ENCODE peak calls at places on chromosomes 7 and 10, in six cellular contexts. One of them, this sample, is unnamed.

GRCh38 chr7:2803342-2803692 is 40.8 kb downstream of the GNA12 start:
- DNase-seq in pancreas: no peak
- DNase-seq in CD4-positive, alpha-beta memory T cell: no peak
- DNase-seq in breast epithelium: no peak
- DNase-seq in CD8-positive, alpha-beta T cell: no peak
- DNase-seq in neuronal stem cell: no peak
- DNase-seq in this sample: no peak

GRCh38 chr7:23004247-23004520 is 9.7 kb downstream of the HYCC1 start:
- DNase-seq in pancreas: no peak
- DNase-seq in CD4-positive, alpha-beta memory T cell: no peak
- DNase-seq in breast epithelium: no peak
- DNase-seq in CD8-positive, alpha-beta T cell: no peak
- DNase-seq in neuronal stem cell: no peak
- DNase-seq in this sample: no peak

GRCh38 chr7:149027560-149028345 is 552 bp downstream of the PDIA4 start:
- DNase-seq in pancreas: no peak
- DNase-seq in CD4-positive, alpha-beta memory T cell: peak; percentile 5
- DNase-seq in breast epithelium: no peak
- DNase-seq in CD8-positive, alpha-beta T cell: no peak
- DNase-seq in neuronal stem cell: peak; percentile 6
- DNase-seq in this sample: no peak

GRCh38 chr7:126213876-126214275 is 1038.9 kb downstream of the GRM8 start:
- DNase-seq in pancreas: no peak
- DNase-seq in CD4-positive, alpha-beta memory T cell: no peak
- DNase-seq in breast epithelium: no peak
- DNase-seq in CD8-positive, alpha-beta T cell: no peak
- DNase-seq in neuronal stem cell: no peak
- DNase-seq in this sample: no peak

GRCh38 chr10:18472977-18473376 is 178.4 kb downstream of the NSUN6 start:
- DNase-seq in pancreas: no peak
- DNase-seq in CD4-positive, alpha-beta memory T cell: no peak
- DNase-seq in breast epithelium: no peak
- DNase-seq in CD8-positive, alpha-beta T cell: no peak
- DNase-seq in neuronal stem cell: no peak
- DNase-seq in this sample: no peak

GRCh38 chr7:65812281-65812680 is 60.6 kb upstream of the VKORC1L1 start:
- DNase-seq in pancreas: no peak
- DNase-seq in CD4-positive, alpha-beta memory T cell: no peak
- DNase-seq in breast epithelium: no peak
- DNase-seq in CD8-positive, alpha-beta T cell: no peak
- DNase-seq in neuronal stem cell: no peak
- DNase-seq in this sample: no peak

GRCh38 chr10:100347568-100348195 is 649 bp downstream of the SCD start:
- DNase-seq in pancreas: no peak
- DNase-seq in CD4-positive, alpha-beta memory T cell: no peak
- DNase-seq in breast epithelium: no peak
- DNase-seq in CD8-positive, alpha-beta T cell: no peak
- DNase-seq in neuronal stem cell: no peak
- DNase-seq in this sample: no peak

GRCh38 chr10:6583447-6583846 is 3.4 kb upstream of the PRKCQ start:
- DNase-seq in pancreas: no peak
- DNase-seq in CD4-positive, alpha-beta memory T cell: peak; percentile 77
- DNase-seq in breast epithelium: no peak
- DNase-seq in CD8-positive, alpha-beta T cell: peak; percentile 66
- DNase-seq in neuronal stem cell: no peak
- DNase-seq in this sample: no peak

GRCh38 chr10:90742189-90742588 is 115.7 kb downstream of the HTR7 start:
- DNase-seq in pancreas: no peak
- DNase-seq in CD4-positive, alpha-beta memory T cell: no peak
- DNase-seq in breast epithelium: no peak
- DNase-seq in CD8-positive, alpha-beta T cell: no peak
- DNase-seq in neuronal stem cell: no peak
- DNase-seq in this sample: no peak

GRCh38 chr7:38482521-38482920 is 148.7 kb downstream of the AMPH start:
- DNase-seq in pancreas: no peak
- DNase-seq in CD4-positive, alpha-beta memory T cell: no peak
- DNase-seq in breast epithelium: no peak
- DNase-seq in CD8-positive, alpha-beta T cell: no peak
- DNase-seq in neuronal stem cell: no peak
- DNase-seq in this sample: no peak

GRCh38 chr7:130996841-130997231 is 262.8 kb upstream of the KLF14 start:
- DNase-seq in pancreas: no peak
- DNase-seq in CD4-positive, alpha-beta memory T cell: no peak
- DNase-seq in breast epithelium: no peak
- DNase-seq in CD8-positive, alpha-beta T cell: no peak
- DNase-seq in neuronal stem cell: no peak
- DNase-seq in this sample: no peak

GRCh38 chr10:77456414-77456813 is 181.2 kb downstream of the KCNMA1 start:
- DNase-seq in pancreas: no peak
- DNase-seq in CD4-positive, alpha-beta memory T cell: no peak
- DNase-seq in breast epithelium: no peak
- DNase-seq in CD8-positive, alpha-beta T cell: no peak
- DNase-seq in neuronal stem cell: no peak
- DNase-seq in this sample: no peak

GRCh38 chr10:115849197-115849596 is 423.8 kb downstream of the GFRA1 start:
- DNase-seq in pancreas: no peak
- DNase-seq in CD4-positive, alpha-beta memory T cell: no peak
- DNase-seq in breast epithelium: no peak
- DNase-seq in CD8-positive, alpha-beta T cell: no peak
- DNase-seq in neuronal stem cell: no peak
- DNase-seq in this sample: no peak

GRCh38 chr10:89203237-89203636 is 3.9 kb downstream of the CH25H start:
- DNase-seq in pancreas: no peak
- DNase-seq in CD4-positive, alpha-beta memory T cell: no peak
- DNase-seq in breast epithelium: no peak
- DNase-seq in CD8-positive, alpha-beta T cell: no peak
- DNase-seq in neuronal stem cell: no peak
- DNase-seq in this sample: no peak

GRCh38 chr7:43876266-43876665 is 6.9 kb upstream of the MRPS24 start:
- DNase-seq in pancreas: no peak
- DNase-seq in CD4-positive, alpha-beta memory T cell: no peak
- DNase-seq in breast epithelium: no peak
- DNase-seq in CD8-positive, alpha-beta T cell: no peak
- DNase-seq in neuronal stem cell: no peak
- DNase-seq in this sample: peak; percentile 25

GRCh38 chr7:55409474-55410225 is 44.5 kb downstream of the LANCL2 start:
- DNase-seq in pancreas: no peak
- DNase-seq in CD4-positive, alpha-beta memory T cell: no peak
- DNase-seq in breast epithelium: no peak
- DNase-seq in CD8-positive, alpha-beta T cell: no peak
- DNase-seq in neuronal stem cell: no peak
- DNase-seq in this sample: no peak

GRCh38 chr7:132697032-132697431 is 120.8 kb upstream of the PLXNA4 start:
- DNase-seq in pancreas: no peak
- DNase-seq in CD4-positive, alpha-beta memory T cell: no peak
- DNase-seq in breast epithelium: no peak
- DNase-seq in CD8-positive, alpha-beta T cell: no peak
- DNase-seq in neuronal stem cell: no peak
- DNase-seq in this sample: no peak

GRCh38 chr7:16114633-16115032 is 306.7 kb downstream of the CRPPA start:
- DNase-seq in pancreas: no peak
- DNase-seq in CD4-positive, alpha-beta memory T cell: no peak
- DNase-seq in breast epithelium: no peak
- DNase-seq in CD8-positive, alpha-beta T cell: no peak
- DNase-seq in neuronal stem cell: no peak
- DNase-seq in this sample: no peak

GRCh38 chr7:138784692-138785091 is 13.1 kb upstream of the TMEM213 start:
- DNase-seq in pancreas: no peak
- DNase-seq in CD4-positive, alpha-beta memory T cell: no peak
- DNase-seq in breast epithelium: no peak
- DNase-seq in CD8-positive, alpha-beta T cell: no peak
- DNase-seq in neuronal stem cell: no peak
- DNase-seq in this sample: no peak

GRCh38 chr7:81161459-81162075 is 242.7 kb upstream of the SEMA3C start:
- DNase-seq in pancreas: no peak
- DNase-seq in CD4-positive, alpha-beta memory T cell: no peak
- DNase-seq in breast epithelium: no peak
- DNase-seq in CD8-positive, alpha-beta T cell: no peak
- DNase-seq in neuronal stem cell: no peak
- DNase-seq in this sample: no peak

GRCh38 chr7:153190452-153190851 is 430.9 kb downstream of the ACTR3B start:
- DNase-seq in pancreas: no peak
- DNase-seq in CD4-positive, alpha-beta memory T cell: no peak
- DNase-seq in breast epithelium: no peak
- DNase-seq in CD8-positive, alpha-beta T cell: no peak
- DNase-seq in neuronal stem cell: peak; percentile 9
- DNase-seq in this sample: no peak

GRCh38 chr10:77111611-77112550 is 525.7 kb downstream of the KCNMA1 start:
- DNase-seq in pancreas: no peak
- DNase-seq in CD4-positive, alpha-beta memory T cell: peak; percentile 22
- DNase-seq in breast epithelium: no peak
- DNase-seq in CD8-positive, alpha-beta T cell: no peak
- DNase-seq in neuronal stem cell: peak; percentile 69
- DNase-seq in this sample: no peak

GRCh38 chr10:78630944-78631838 is 437.6 kb upstream of the ZMIZ1 start:
- DNase-seq in pancreas: no peak
- DNase-seq in CD4-positive, alpha-beta memory T cell: no peak
- DNase-seq in breast epithelium: no peak
- DNase-seq in CD8-positive, alpha-beta T cell: no peak
- DNase-seq in neuronal stem cell: no peak
- DNase-seq in this sample: no peak

GRCh38 chr10:112696587-112696986 is 249.6 kb downstream of the VTI1A start:
- DNase-seq in pancreas: no peak
- DNase-seq in CD4-positive, alpha-beta memory T cell: no peak
- DNase-seq in breast epithelium: no peak
- DNase-seq in CD8-positive, alpha-beta T cell: no peak
- DNase-seq in neuronal stem cell: no peak
- DNase-seq in this sample: no peak

GRCh38 chr7:139481364-139481763 is 2.1 kb downstream of the KLRG2 start:
- DNase-seq in pancreas: no peak
- DNase-seq in CD4-positive, alpha-beta memory T cell: no peak
- DNase-seq in breast epithelium: no peak
- DNase-seq in CD8-positive, alpha-beta T cell: no peak
- DNase-seq in neuronal stem cell: no peak
- DNase-seq in this sample: no peak

GRCh38 chr7:129684777-129685176 is 73.3 kb downstream of the NRF1 start:
- DNase-seq in pancreas: no peak
- DNase-seq in CD4-positive, alpha-beta memory T cell: no peak
- DNase-seq in breast epithelium: no peak
- DNase-seq in CD8-positive, alpha-beta T cell: no peak
- DNase-seq in neuronal stem cell: no peak
- DNase-seq in this sample: no peak

GRCh38 chr10:92691042-92691590 is 1.4 kb downstream of the HHEX start:
- DNase-seq in pancreas: no peak
- DNase-seq in CD4-positive, alpha-beta memory T cell: no peak
- DNase-seq in breast epithelium: no peak
- DNase-seq in CD8-positive, alpha-beta T cell: no peak
- DNase-seq in neuronal stem cell: no peak
- DNase-seq in this sample: peak; percentile 32

GRCh38 chr7:80833289-80834104 is 85.4 kb downstream of the SEMA3C start:
- DNase-seq in pancreas: no peak
- DNase-seq in CD4-positive, alpha-beta memory T cell: no peak
- DNase-seq in breast epithelium: no peak
- DNase-seq in CD8-positive, alpha-beta T cell: no peak
- DNase-seq in neuronal stem cell: no peak
- DNase-seq in this sample: no peak

DNA sequence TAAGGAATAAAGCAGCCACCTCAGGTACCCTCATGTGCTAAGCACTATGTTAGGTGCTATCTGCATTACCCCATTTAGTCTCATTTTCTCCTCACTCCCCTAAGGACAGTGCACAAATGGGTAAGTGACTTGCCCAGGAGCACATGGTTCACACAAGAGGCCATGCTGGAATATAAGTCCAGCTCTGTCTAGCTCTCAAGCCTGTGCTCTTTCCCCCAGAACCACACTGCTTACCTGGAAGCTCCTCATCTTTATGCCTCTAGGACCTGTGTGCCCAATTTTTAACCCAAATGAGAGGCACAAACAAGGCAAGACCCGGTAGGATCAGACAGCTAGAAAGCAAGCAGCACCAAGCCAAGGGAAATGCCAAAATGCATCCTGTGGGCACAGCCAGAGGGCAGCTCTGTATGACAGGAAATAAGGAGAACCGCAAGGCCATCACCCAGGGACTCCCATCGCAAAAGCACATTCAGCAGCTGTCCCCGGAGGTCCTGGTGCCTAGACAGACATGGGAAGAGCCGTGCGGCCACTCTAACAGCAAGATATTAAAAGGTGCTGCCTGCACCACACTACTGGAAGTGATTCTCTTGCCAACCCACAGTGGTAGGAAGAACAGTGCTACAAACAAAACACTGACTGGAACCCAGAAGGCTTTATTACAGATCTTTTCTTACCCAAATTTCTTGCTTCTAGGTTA is 88.1 kb downstream of the GSAP start:
- DNase-seq in pancreas: no peak
- DNase-seq in CD4-positive, alpha-beta memory T cell: peak; percentile 27
- DNase-seq in breast epithelium: no peak
- DNase-seq in CD8-positive, alpha-beta T cell: no peak
- DNase-seq in neuronal stem cell: no peak
- DNase-seq in this sample: no peak
- H3K4me3 ChIP-seq in pancreas: no peak overlapping the region
- H3K4me3 ChIP-seq in CD4-positive, alpha-beta memory T cell: no peak overlapping the region
- H3K4me3 ChIP-seq in breast epithelium: no peak overlapping the region
- H3K4me3 ChIP-seq in CD8-positive, alpha-beta T cell: no peak overlapping the region
- H3K4me3 ChIP-seq in neuronal stem cell: peak overlapping the region; percentile 32
- H3K4me3 ChIP-seq in this sample: no peak overlapping the region

GRCh38 chr10:12107781-12108180 is 21.7 kb upstream of the SEC61A2 start:
- DNase-seq in pancreas: no peak
- DNase-seq in CD4-positive, alpha-beta memory T cell: no peak
- DNase-seq in breast epithelium: no peak
- DNase-seq in CD8-positive, alpha-beta T cell: no peak
- DNase-seq in neuronal stem cell: no peak
- DNase-seq in this sample: no peak
- H3K36me3 ChIP-seq in pancreas: peaks cover 49% of the 10 kb centered on the region
- H3K36me3 ChIP-seq in CD4-positive, alpha-beta memory T cell: peaks cover 6% of the 10 kb centered on the region
- H3K36me3 ChIP-seq in breast epithelium: no peaks in the 10 kb centered on the region
- H3K36me3 ChIP-seq in CD8-positive, alpha-beta T cell: peaks cover 9% of the 10 kb centered on the region
- H3K36me3 ChIP-seq in neuronal stem cell: peaks cover 26% of the 10 kb centered on the region
- H3K36me3 ChIP-seq in this sample: peaks cover 8% of the 10 kb centered on the region

GRCh38 chr7:51263631-51264484 is 52.8 kb downstream of the COBL start:
- DNase-seq in pancreas: no peak
- DNase-seq in CD4-positive, alpha-beta memory T cell: no peak
- DNase-seq in breast epithelium: no peak
- DNase-seq in CD8-positive, alpha-beta T cell: no peak
- DNase-seq in neuronal stem cell: no peak
- DNase-seq in this sample: no peak
- H3K4me3 ChIP-seq in pancreas: no peak overlapping the region
- H3K4me3 ChIP-seq in CD4-positive, alpha-beta memory T cell: no peak overlapping the region
- H3K4me3 ChIP-seq in breast epithelium: no peak overlapping the region
- H3K4me3 ChIP-seq in CD8-positive, alpha-beta T cell: no peak overlapping the region
- H3K4me3 ChIP-seq in neuronal stem cell: no peak overlapping the region
- H3K4me3 ChIP-seq in this sample: no peak overlapping the region

GRCh38 chr10:26821699-26822542 is 38.8 kb downstream of the ABI1 start:
- DNase-seq in pancreas: no peak
- DNase-seq in CD4-positive, alpha-beta memory T cell: no peak
- DNase-seq in breast epithelium: no peak
- DNase-seq in CD8-positive, alpha-beta T cell: no peak
- DNase-seq in neuronal stem cell: no peak
- DNase-seq in this sample: no peak
- H3K36me3 ChIP-seq in pancreas: no peaks in the 10 kb centered on the region
- H3K36me3 ChIP-seq in CD4-positive, alpha-beta memory T cell: no peaks in the 10 kb centered on the region
- H3K36me3 ChIP-seq in breast epithelium: no peaks in the 10 kb centered on the region
- H3K36me3 ChIP-seq in CD8-positive, alpha-beta T cell: no peaks in the 10 kb centered on the region
- H3K36me3 ChIP-seq in neuronal stem cell: no peaks in the 10 kb centered on the region
- H3K36me3 ChIP-seq in this sample: no peaks in the 10 kb centered on the region